ENCODE peak calls at places on chromosomes 5 and 9, in five cellular contexts. One of them, this sample, is unnamed. For H3K4me1, the result is how much of the 10 kb centered on the place peaks cover.

GRCh38 chr9:110950041-110950645 is 88.1 kb downstream of the LPAR1 start:
- DNase-seq in cardiac muscle cell: no peak
- DNase-seq in SJSA1: no peak
- DNase-seq in thoracic aorta: no peak
- DNase-seq in fibroblast of lung: peak
- DNase-seq in this sample: no peak

GRCh38 chr9:35609820-35610163 is 4.7 kb downstream of the TESK1 start:
- DNase-seq in SJSA1: no peak
- DNase-seq in fibroblast of lung: no peak
- DNase-seq in thoracic aorta: no peak
- DNase-seq in cardiac muscle cell: no peak
- DNase-seq in this sample: no peak

GRCh38 chr5:1975406-1975715 is 92.6 kb upstream of the IRX4 start:
- DNase-seq in fibroblast of lung: no peak
- DNase-seq in thoracic aorta: no peak
- DNase-seq in cardiac muscle cell: no peak
- DNase-seq in SJSA1: no peak
- DNase-seq in this sample: peak

GRCh38 chr9:22446950-22447606 is 454 bp downstream of the DMRTA1 start:
- DNase-seq in thoracic aorta: no peak
- DNase-seq in SJSA1: peak
- DNase-seq in fibroblast of lung: peak
- DNase-seq in cardiac muscle cell: peak
- DNase-seq in this sample: peak

GRCh38 chr9:107340920-107341632 is 58.0 kb downstream of the RAD23B start:
- DNase-seq in fibroblast of lung: peak
- DNase-seq in thoracic aorta: peak
- DNase-seq in cardiac muscle cell: peak
- DNase-seq in SJSA1: peak
- DNase-seq in this sample: peak

GRCh38 chr9:33329996-33330395 is 39.7 kb downstream of the NFX1 start:
- DNase-seq in cardiac muscle cell: no peak
- DNase-seq in fibroblast of lung: peak
- DNase-seq in SJSA1: no peak
- DNase-seq in thoracic aorta: no peak
- DNase-seq in this sample: no peak

GRCh38 chr9:100427366-100428263 is 672 bp downstream of the MSANTD3 start:
- DNase-seq in fibroblast of lung: peak
- DNase-seq in thoracic aorta: peak
- DNase-seq in cardiac muscle cell: peak
- DNase-seq in SJSA1: peak
- DNase-seq in this sample: peak

GRCh38 chr9:107337676-107338590 is 54.9 kb downstream of the RAD23B start:
- DNase-seq in thoracic aorta: no peak
- DNase-seq in SJSA1: no peak
- DNase-seq in fibroblast of lung: no peak
- DNase-seq in cardiac muscle cell: no peak
- DNase-seq in this sample: no peak

GRCh38 chr5:149796025-149796424 is 65.9 kb downstream of the PPARGC1B start:
- DNase-seq in cardiac muscle cell: peak
- DNase-seq in fibroblast of lung: no peak
- DNase-seq in thoracic aorta: no peak
- DNase-seq in SJSA1: no peak
- DNase-seq in this sample: no peak

GRCh38 chr5:172594867-172595466 is 46.1 kb upstream of the NEURL1B start:
- DNase-seq in fibroblast of lung: no peak
- DNase-seq in thoracic aorta: no peak
- DNase-seq in SJSA1: no peak
- DNase-seq in cardiac muscle cell: no peak
- DNase-seq in this sample: peak

GRCh38 chr5:142935014-142935413 is 164.8 kb downstream of the ARHGAP26 start:
- DNase-seq in SJSA1: no peak
- DNase-seq in cardiac muscle cell: no peak
- DNase-seq in thoracic aorta: no peak
- DNase-seq in fibroblast of lung: no peak
- DNase-seq in this sample: no peak

GRCh38 chr5:146731909-146732659 is 146.5 kb downstream of the PPP2R2B start:
- DNase-seq in cardiac muscle cell: no peak
- DNase-seq in fibroblast of lung: peak
- DNase-seq in thoracic aorta: no peak
- DNase-seq in SJSA1: no peak
- DNase-seq in this sample: peak

GRCh38 chr5:68273717-68274409 is 58.3 kb downstream of the PIK3R1 start:
- DNase-seq in cardiac muscle cell: peak
- DNase-seq in SJSA1: no peak
- DNase-seq in fibroblast of lung: no peak
- DNase-seq in thoracic aorta: no peak
- DNase-seq in this sample: peak

GRCh38 chr5:150155258-150156032 is at the start of gene PDGFRB:
- DNase-seq in cardiac muscle cell: peak
- DNase-seq in thoracic aorta: peak
- DNase-seq in fibroblast of lung: peak
- DNase-seq in SJSA1: peak
- DNase-seq in this sample: no peak

GRCh38 chr5:161535762-161536161 is 10.8 kb downstream of the GABRB2 start:
- DNase-seq in fibroblast of lung: no peak
- DNase-seq in SJSA1: no peak
- DNase-seq in thoracic aorta: no peak
- DNase-seq in cardiac muscle cell: peak
- DNase-seq in this sample: no peak

GRCh38 chr9:134663084-134663483 is 21.5 kb downstream of the COL5A1 start:
- DNase-seq in cardiac muscle cell: no peak
- DNase-seq in SJSA1: no peak
- DNase-seq in fibroblast of lung: no peak
- DNase-seq in thoracic aorta: no peak
- DNase-seq in this sample: no peak

GRCh38 chr9:37512439-37512838 is 26.7 kb downstream of the POLR1E start:
- DNase-seq in fibroblast of lung: no peak
- DNase-seq in cardiac muscle cell: no peak
- DNase-seq in SJSA1: no peak
- DNase-seq in thoracic aorta: no peak
- DNase-seq in this sample: no peak

GRCh38 chr5:158471179-158471924 is 612.4 kb upstream of the CLINT1 start:
- DNase-seq in thoracic aorta: no peak
- DNase-seq in SJSA1: no peak
- DNase-seq in fibroblast of lung: no peak
- DNase-seq in cardiac muscle cell: no peak
- DNase-seq in this sample: no peak

GRCh38 chr5:124867064-124867707 is 120.7 kb upstream of the ZNF608 start:
- DNase-seq in cardiac muscle cell: no peak
- DNase-seq in thoracic aorta: no peak
- DNase-seq in SJSA1: no peak
- DNase-seq in fibroblast of lung: peak
- DNase-seq in this sample: peak

GRCh38 chr5:18305288-18305899 is 671.1 kb downstream of the TAF11L14 start:
- DNase-seq in thoracic aorta: no peak
- DNase-seq in SJSA1: no peak
- DNase-seq in cardiac muscle cell: peak
- DNase-seq in fibroblast of lung: peak
- DNase-seq in this sample: no peak

GRCh38 chr5:168706655-168707069 is 127.5 kb upstream of the PANK3 start:
- DNase-seq in cardiac muscle cell: peak
- DNase-seq in SJSA1: no peak
- DNase-seq in thoracic aorta: no peak
- DNase-seq in fibroblast of lung: peak
- DNase-seq in this sample: peak

DNA sequence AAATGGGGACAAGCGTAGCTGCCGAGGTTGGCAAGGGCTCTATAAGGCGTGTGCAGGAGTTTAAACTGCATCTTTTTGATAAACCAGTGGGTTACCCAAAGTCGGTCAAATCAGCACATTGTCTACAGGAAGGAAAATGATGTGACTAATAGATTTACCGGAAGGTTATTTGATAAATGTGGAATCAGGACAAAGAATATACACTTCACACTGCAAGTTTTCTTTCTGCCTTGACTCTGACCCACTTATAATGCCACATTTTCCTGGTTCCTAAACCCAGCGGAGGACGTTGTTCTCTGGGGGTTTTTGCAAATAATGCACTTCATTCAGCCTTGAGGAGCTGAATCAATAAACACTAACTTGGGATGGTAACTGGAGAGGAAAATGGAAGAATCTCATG is 76.8 kb downstream of the TTLL11 start:
- DNase-seq in fibroblast of lung: no peak
- DNase-seq in SJSA1: no peak
- DNase-seq in cardiac muscle cell: no peak
- DNase-seq in thoracic aorta: no peak
- DNase-seq in this sample: no peak
- H3K4me1 ChIP-seq in fibroblast of lung: under half
- H3K4me1 ChIP-seq in SJSA1: under half
- H3K4me1 ChIP-seq in cardiac muscle cell: under half
- H3K4me1 ChIP-seq in thoracic aorta: under half
- H3K4me1 ChIP-seq in this sample: under half

GRCh38 chr5:126449751-126450271 is 26.6 kb downstream of the GRAMD2B start:
- DNase-seq in SJSA1: peak
- DNase-seq in fibroblast of lung: peak
- DNase-seq in cardiac muscle cell: peak
- DNase-seq in thoracic aorta: no peak
- DNase-seq in this sample: peak
- H3K27ac ChIP-seq in SJSA1: peak
- H3K27ac ChIP-seq in fibroblast of lung: peak
- H3K27ac ChIP-seq in cardiac muscle cell: peak
- H3K27ac ChIP-seq in thoracic aorta: no peak
- H3K27ac ChIP-seq in this sample: peak

GRCh38 chr9:137275937-137276756 is 1.4 kb upstream of the TOR4A start:
- DNase-seq in SJSA1: peak
- DNase-seq in fibroblast of lung: no peak
- DNase-seq in cardiac muscle cell: no peak
- DNase-seq in thoracic aorta: no peak
- DNase-seq in this sample: no peak
- H3K4me1 ChIP-seq in SJSA1: under half
- H3K4me1 ChIP-seq in fibroblast of lung: under half
- H3K4me1 ChIP-seq in cardiac muscle cell: under half
- H3K4me1 ChIP-seq in thoracic aorta: under half
- H3K4me1 ChIP-seq in this sample: under half

GRCh38 chr5:14675865-14676300 is 11.4 kb downstream of the OTULIN start:
- DNase-seq in cardiac muscle cell: no peak
- DNase-seq in SJSA1: no peak
- DNase-seq in thoracic aorta: no peak
- DNase-seq in fibroblast of lung: no peak
- DNase-seq in this sample: no peak
- H3K27ac ChIP-seq in cardiac muscle cell: no peak
- H3K27ac ChIP-seq in SJSA1: no peak
- H3K27ac ChIP-seq in thoracic aorta: peak
- H3K27ac ChIP-seq in fibroblast of lung: peak
- H3K27ac ChIP-seq in this sample: no peak

GRCh38 chr5:151216781-151217180 is 7.1 kb downstream of the CCDC69 start:
- DNase-seq in SJSA1: no peak
- DNase-seq in thoracic aorta: no peak
- DNase-seq in fibroblast of lung: no peak
- DNase-seq in cardiac muscle cell: no peak
- DNase-seq in this sample: no peak
- H3K4me1 ChIP-seq in SJSA1: under half
- H3K4me1 ChIP-seq in thoracic aorta: under half
- H3K4me1 ChIP-seq in fibroblast of lung: under half
- H3K4me1 ChIP-seq in cardiac muscle cell: under half
- H3K4me1 ChIP-seq in this sample: under half

DNA sequence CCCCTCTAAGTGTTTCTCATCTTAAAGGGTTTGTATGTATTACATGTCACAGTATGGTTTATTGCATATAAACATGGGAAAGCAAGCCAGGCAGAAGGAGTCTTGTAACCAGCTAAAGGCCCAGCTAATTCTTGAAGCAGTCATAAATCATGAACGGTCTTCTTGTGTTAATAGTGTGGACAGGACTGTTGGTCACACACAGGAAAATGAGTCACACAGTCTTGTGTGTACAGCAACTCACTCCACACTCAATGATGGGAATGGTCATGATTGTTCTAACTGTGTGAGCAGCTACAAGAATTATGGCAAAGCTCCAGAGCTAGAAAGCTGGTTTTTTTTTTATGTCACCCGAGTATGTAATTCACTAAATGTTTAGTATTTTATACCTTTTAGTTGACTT is 123.9 kb downstream of the GHR start:
- DNase-seq in thoracic aorta: no peak
- DNase-seq in fibroblast of lung: peak
- DNase-seq in cardiac muscle cell: no peak
- DNase-seq in SJSA1: no peak
- DNase-seq in this sample: peak
- H3K27ac ChIP-seq in thoracic aorta: no peak
- H3K27ac ChIP-seq in fibroblast of lung: no peak
- H3K27ac ChIP-seq in cardiac muscle cell: no peak
- H3K27ac ChIP-seq in SJSA1: no peak
- H3K27ac ChIP-seq in this sample: no peak